ENCODE peak calls at places on chromosomes 1 and 21, in five cellular contexts. One of them, this sample, is unnamed.

GRCh38 chr1:98793136-98793535 is 131.6 kb downstream of the SNX7 start:
- DNase-seq in epithelial cell of esophagus: no peak
- DNase-seq in ovary: no peak
- DNase-seq in GM20000: no peak
- DNase-seq in fibroblast of the aortic adventitia: no peak
- DNase-seq in this sample: no peak

GRCh38 chr1:151540982-151541377 is 871 bp downstream of the TUFT1 start:
- DNase-seq in epithelial cell of esophagus: no peak
- DNase-seq in ovary: peak
- DNase-seq in GM20000: no peak
- DNase-seq in fibroblast of the aortic adventitia: no peak
- DNase-seq in this sample: no peak

GRCh38 chr1:232629250-232630046 is 485 bp downstream of the SIPA1L2 start:
- DNase-seq in epithelial cell of esophagus: peak
- DNase-seq in ovary: peak
- DNase-seq in GM20000: peak
- DNase-seq in fibroblast of the aortic adventitia: peak
- DNase-seq in this sample: peak

GRCh38 chr1:228042508-228042907 is 35.7 kb downstream of the WNT3A start:
- DNase-seq in epithelial cell of esophagus: no peak
- DNase-seq in ovary: no peak
- DNase-seq in GM20000: no peak
- DNase-seq in fibroblast of the aortic adventitia: no peak
- DNase-seq in this sample: no peak

GRCh38 chr1:234731371-234732085 is 121.5 kb upstream of the IRF2BP2 start:
- DNase-seq in epithelial cell of esophagus: peak
- DNase-seq in ovary: no peak
- DNase-seq in GM20000: peak
- DNase-seq in fibroblast of the aortic adventitia: peak
- DNase-seq in this sample: peak

GRCh38 chr1:215282557-215282956 is 200.0 kb downstream of the KCNK2 start:
- DNase-seq in epithelial cell of esophagus: no peak
- DNase-seq in ovary: no peak
- DNase-seq in GM20000: no peak
- DNase-seq in fibroblast of the aortic adventitia: peak
- DNase-seq in this sample: no peak

GRCh38 chr1:26529655-26530539 is at the start of gene RPS6KA1:
- DNase-seq in epithelial cell of esophagus: peak
- DNase-seq in ovary: peak
- DNase-seq in GM20000: peak
- DNase-seq in fibroblast of the aortic adventitia: no peak
- DNase-seq in this sample: peak

GRCh38 chr1:173856014-173856413 is 11.8 kb downstream of the GAS5 start:
- DNase-seq in epithelial cell of esophagus: no peak
- DNase-seq in ovary: no peak
- DNase-seq in GM20000: no peak
- DNase-seq in fibroblast of the aortic adventitia: no peak
- DNase-seq in this sample: no peak

GRCh38 chr1:228985661-228986060 is 250.4 kb downstream of the RHOU start:
- DNase-seq in epithelial cell of esophagus: no peak
- DNase-seq in ovary: no peak
- DNase-seq in GM20000: no peak
- DNase-seq in fibroblast of the aortic adventitia: no peak
- DNase-seq in this sample: no peak

GRCh38 chr1:198241553-198241952 is 84.8 kb downstream of the NEK7 start:
- DNase-seq in epithelial cell of esophagus: no peak
- DNase-seq in ovary: no peak
- DNase-seq in GM20000: no peak
- DNase-seq in fibroblast of the aortic adventitia: no peak
- DNase-seq in this sample: no peak

GRCh38 chr1:111097356-111098099 is 42.4 kb downstream of the DRAM2 start:
- DNase-seq in epithelial cell of esophagus: no peak
- DNase-seq in ovary: no peak
- DNase-seq in GM20000: no peak
- DNase-seq in fibroblast of the aortic adventitia: no peak
- DNase-seq in this sample: no peak

GRCh38 chr1:203700901-203701300 is 64.1 kb upstream of the LAX1 start:
- DNase-seq in epithelial cell of esophagus: no peak
- DNase-seq in ovary: no peak
- DNase-seq in GM20000: no peak
- DNase-seq in fibroblast of the aortic adventitia: no peak
- DNase-seq in this sample: no peak

GRCh38 chr1:226677121-226678020 is 61.7 kb downstream of the ITPKB start:
- DNase-seq in epithelial cell of esophagus: peak
- DNase-seq in ovary: peak
- DNase-seq in GM20000: no peak
- DNase-seq in fibroblast of the aortic adventitia: peak
- DNase-seq in this sample: peak

GRCh38 chr1:86733340-86733739 is 29.0 kb downstream of the SH3GLB1 start:
- DNase-seq in epithelial cell of esophagus: no peak
- DNase-seq in ovary: no peak
- DNase-seq in GM20000: no peak
- DNase-seq in fibroblast of the aortic adventitia: no peak
- DNase-seq in this sample: no peak

GRCh38 chr21:33201945-33202344 is 27.8 kb upstream of the IFNAR2 start:
- DNase-seq in epithelial cell of esophagus: no peak
- DNase-seq in ovary: no peak
- DNase-seq in GM20000: no peak
- DNase-seq in fibroblast of the aortic adventitia: no peak
- DNase-seq in this sample: no peak

GRCh38 chr1:17475729-17476128 is 36.3 kb upstream of the RCC2 start:
- DNase-seq in epithelial cell of esophagus: peak
- DNase-seq in ovary: no peak
- DNase-seq in GM20000: no peak
- DNase-seq in fibroblast of the aortic adventitia: peak
- DNase-seq in this sample: no peak

GRCh38 chr1:94048413-94049164 is 72.4 kb downstream of the ABCA4 start:
- DNase-seq in epithelial cell of esophagus: no peak
- DNase-seq in ovary: no peak
- DNase-seq in GM20000: no peak
- DNase-seq in fibroblast of the aortic adventitia: peak
- DNase-seq in this sample: no peak

GRCh38 chr21:45617021-45617930 is 26.2 kb upstream of the PCBP3 start:
- DNase-seq in epithelial cell of esophagus: no peak
- DNase-seq in ovary: no peak
- DNase-seq in GM20000: no peak
- DNase-seq in fibroblast of the aortic adventitia: no peak
- DNase-seq in this sample: no peak

GRCh38 chr1:6365047-6365446 is 28.5 kb downstream of the ACOT7 start:
- DNase-seq in epithelial cell of esophagus: peak
- DNase-seq in ovary: no peak
- DNase-seq in GM20000: no peak
- DNase-seq in fibroblast of the aortic adventitia: no peak
- DNase-seq in this sample: peak

GRCh38 chr21:35436899-35437298 is 387.8 kb upstream of the RUNX1 start:
- DNase-seq in epithelial cell of esophagus: peak
- DNase-seq in ovary: no peak
- DNase-seq in GM20000: no peak
- DNase-seq in fibroblast of the aortic adventitia: no peak
- DNase-seq in this sample: no peak

GRCh38 chr1:182687361-182687760 is 3.0 kb upstream of the RGS8 start:
- DNase-seq in epithelial cell of esophagus: peak
- DNase-seq in ovary: no peak
- DNase-seq in GM20000: no peak
- DNase-seq in fibroblast of the aortic adventitia: no peak
- DNase-seq in this sample: no peak

GRCh38 chr1:88877911-88878310 is 13.5 kb downstream of the GTF2B start:
- DNase-seq in epithelial cell of esophagus: no peak
- DNase-seq in ovary: no peak
- DNase-seq in GM20000: no peak
- DNase-seq in fibroblast of the aortic adventitia: no peak
- DNase-seq in this sample: no peak
- TF ChIP-seq CTCF in epithelial cell of esophagus: no peak
- TF ChIP-seq CTCF in ovary: no peak
- TF ChIP-seq CTCF in GM20000: no peak
- TF ChIP-seq CTCF in fibroblast of the aortic adventitia: no peak
- TF ChIP-seq CTCF in this sample: no peak

DNA sequence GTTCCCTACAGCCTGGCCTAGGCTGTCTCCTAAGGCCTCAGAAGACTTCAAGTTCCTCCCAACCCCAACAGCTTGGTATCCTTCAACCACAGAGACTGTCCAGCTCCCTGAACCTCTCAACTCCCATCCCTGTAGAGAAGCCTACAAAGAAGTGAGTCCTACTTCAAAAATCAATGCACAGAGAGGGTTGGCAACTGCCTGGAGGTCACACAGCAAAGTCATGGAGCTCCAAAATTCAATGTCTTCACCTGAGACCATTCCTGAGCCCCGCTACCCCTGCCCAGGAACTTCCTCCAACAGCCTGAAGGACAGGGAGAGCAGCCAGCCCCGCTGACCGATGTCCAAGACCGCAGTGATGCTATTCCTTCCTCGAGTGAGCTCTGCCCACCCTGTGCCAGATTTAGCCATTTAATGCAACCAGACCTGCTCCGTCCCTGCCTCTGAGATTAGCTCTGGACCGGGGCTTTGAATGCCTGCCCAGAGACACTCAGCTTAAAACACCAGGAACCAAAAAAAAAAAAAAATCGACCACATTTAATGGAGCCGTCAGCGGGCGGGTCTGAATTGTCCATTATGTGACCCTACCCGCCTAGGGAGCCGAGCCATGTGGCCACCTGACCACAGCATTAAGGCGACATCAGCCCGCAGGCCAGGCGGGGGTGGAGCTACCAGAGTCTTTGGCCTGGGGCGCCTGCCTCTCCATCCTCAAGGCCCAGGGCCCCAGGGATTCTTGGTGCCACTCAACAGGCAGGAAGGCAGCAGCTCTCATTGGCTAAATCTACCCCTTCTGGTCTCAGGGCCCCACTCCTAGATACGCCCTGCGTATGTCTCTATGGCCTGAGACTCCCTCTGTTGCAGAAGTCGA is 148.6 kb downstream of the SYF2 start:
- DNase-seq in epithelial cell of esophagus: no peak
- DNase-seq in ovary: no peak
- DNase-seq in GM20000: no peak
- DNase-seq in fibroblast of the aortic adventitia: no peak
- DNase-seq in this sample: no peak
- TF ChIP-seq CTCF in epithelial cell of esophagus: no peak
- TF ChIP-seq CTCF in ovary: no peak
- TF ChIP-seq CTCF in GM20000: no peak
- TF ChIP-seq CTCF in fibroblast of the aortic adventitia: no peak
- TF ChIP-seq CTCF in this sample: no peak

GRCh38 chr1:91535441-91535840 is 34.8 kb downstream of the CDC7 start:
- DNase-seq in epithelial cell of esophagus: no peak
- DNase-seq in ovary: no peak
- DNase-seq in GM20000: no peak
- DNase-seq in fibroblast of the aortic adventitia: no peak
- DNase-seq in this sample: no peak

GRCh38 chr1:91533625-91534024 is 33.0 kb downstream of the CDC7 start:
- DNase-seq in epithelial cell of esophagus: no peak
- DNase-seq in ovary: no peak
- DNase-seq in GM20000: peak
- DNase-seq in fibroblast of the aortic adventitia: no peak
- DNase-seq in this sample: no peak

GRCh38 chr1:91526496-91526895 is 25.8 kb downstream of the CDC7 start:
- DNase-seq in epithelial cell of esophagus: no peak
- DNase-seq in ovary: no peak
- DNase-seq in GM20000: no peak
- DNase-seq in fibroblast of the aortic adventitia: peak
- DNase-seq in this sample: no peak

GRCh38 chr1:91527781-91528180 is 27.1 kb downstream of the CDC7 start:
- DNase-seq in epithelial cell of esophagus: no peak
- DNase-seq in ovary: no peak
- DNase-seq in GM20000: no peak
- DNase-seq in fibroblast of the aortic adventitia: peak
- DNase-seq in this sample: no peak

DNA sequence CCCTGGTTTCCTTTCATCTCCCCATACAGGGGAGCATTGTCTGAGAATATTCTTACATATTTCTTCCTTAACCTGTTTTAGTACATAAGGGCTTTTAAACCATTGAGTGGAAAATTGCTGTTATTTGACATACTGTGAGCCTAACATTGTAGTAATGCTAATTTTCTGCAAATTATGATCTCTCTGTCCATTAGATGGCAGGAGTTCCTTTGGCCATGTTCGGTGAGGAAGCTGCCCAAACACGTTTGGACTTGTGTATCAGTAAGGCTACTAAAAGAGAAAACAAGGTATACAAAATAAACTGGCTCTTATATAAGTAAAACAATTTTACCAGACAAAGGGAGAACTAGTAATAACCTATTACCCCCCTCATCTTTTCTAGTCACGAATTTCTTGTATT is 29.2 kb downstream of the CDC7 start:
- DNase-seq in epithelial cell of esophagus: peak
- DNase-seq in ovary: no peak
- DNase-seq in GM20000: peak
- DNase-seq in fibroblast of the aortic adventitia: peak
- DNase-seq in this sample: no peak
- TF ChIP-seq CTCF in epithelial cell of esophagus: peak
- TF ChIP-seq CTCF in ovary: no peak
- TF ChIP-seq CTCF in GM20000: no peak
- TF ChIP-seq CTCF in fibroblast of the aortic adventitia: peak
- TF ChIP-seq CTCF in this sample: no peak

DNA sequence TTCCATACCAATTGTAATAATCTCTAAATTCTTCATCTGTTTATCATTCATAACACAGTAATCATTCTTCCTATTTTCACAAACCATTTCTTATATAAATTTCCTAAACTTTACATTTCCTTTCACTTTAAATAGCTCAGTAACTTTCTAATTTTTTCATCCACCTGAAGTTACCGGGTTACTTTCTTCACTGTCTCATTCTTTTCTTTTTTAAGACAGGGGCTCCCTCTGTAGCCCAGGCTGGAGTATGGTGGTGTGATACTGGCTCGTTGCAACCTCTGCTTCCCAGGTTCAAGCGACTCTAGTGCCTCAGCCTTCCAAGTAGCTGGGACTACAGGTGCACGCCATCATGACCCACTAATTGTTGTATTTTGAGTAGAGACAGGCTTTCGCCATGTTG is 41.3 kb downstream of the RERE start:
- DNase-seq in epithelial cell of esophagus: no peak
- DNase-seq in ovary: no peak
- DNase-seq in GM20000: no peak
- DNase-seq in fibroblast of the aortic adventitia: no peak
- DNase-seq in this sample: no peak
- TF ChIP-seq CTCF in epithelial cell of esophagus: no peak
- TF ChIP-seq CTCF in ovary: no peak
- TF ChIP-seq CTCF in GM20000: no peak
- TF ChIP-seq CTCF in fibroblast of the aortic adventitia: no peak
- TF ChIP-seq CTCF in this sample: no peak

GRCh38 chr1:78147031-78147430 is 101.3 kb downstream of the GIPC2 start:
- DNase-seq in epithelial cell of esophagus: no peak
- DNase-seq in ovary: no peak
- DNase-seq in GM20000: no peak
- DNase-seq in fibroblast of the aortic adventitia: no peak
- DNase-seq in this sample: no peak
- TF ChIP-seq CTCF in epithelial cell of esophagus: no peak
- TF ChIP-seq CTCF in ovary: no peak
- TF ChIP-seq CTCF in GM20000: no peak
- TF ChIP-seq CTCF in fibroblast of the aortic adventitia: no peak
- TF ChIP-seq CTCF in this sample: no peak

This sample was measured in activated CD8-positive, alpha-beta T cell treated with anti-CD3 and anti-CD28 coated beads for 36 hours.